ENCODE peak calls at places on chromosomes 7 and 10, in seven cellular contexts. O, J, Q, R, H, G and L are unnamed samples.

GRCh38 chr10:102645741-102646609 is 1.7 kb downstream of the TRIM8 start:
- DNase-seq in O (peak), J (peak), Q (peak), R (peak), H (peak), G (peak), L (peak)

GRCh38 chr7:98617960-98618418 is 904 bp downstream of the NPTX2 start:
- DNase-seq in O (no peak), J (no peak), Q (no peak), R (no peak), H (no peak), G (no peak), L (no peak)

GRCh38 chr10:15504101-15504840 is 133.2 kb upstream of the FAM171A1 start:
- DNase-seq in O (peak), J (no peak), Q (no peak), R (no peak), H (peak), G (no peak), L (peak)

GRCh38 chr7:27189560-27190283 is 4.7 kb upstream of the HOXA11 start:
- DNase-seq in O (no peak), J (no peak), Q (peak), R (peak), H (no peak), G (peak), L (no peak)

GRCh38 chr7:89680161-89680560 is 474.1 kb upstream of the STEAP1 start:
- DNase-seq in O (no peak), J (no peak), Q (no peak), R (no peak), H (no peak), G (no peak), L (no peak)

GRCh38 chr10:68871731-68872342 is 29.3 kb upstream of the DDX50 start:
- DNase-seq in O (no peak), J (no peak), Q (no peak), R (no peak), H (peak), G (no peak), L (peak)

GRCh38 chr7:47380325-47381131 is 201.4 kb downstream of the TNS3 start:
- DNase-seq in O (no peak), J (no peak), Q (no peak), R (no peak), H (no peak), G (peak), L (peak)

GRCh38 chr10:62058476-62058875 is 157.0 kb downstream of the ARID5B start:
- DNase-seq in O (no peak), J (no peak), Q (no peak), R (no peak), H (no peak), G (no peak), L (no peak)

GRCh38 chr10:17527530-17528146 is 73.2 kb upstream of the ST8SIA6 start:
- DNase-seq in O (no peak), J (no peak), Q (no peak), R (no peak), H (no peak), G (no peak), L (peak)

GRCh38 chr7:134016223-134016941 is 110.8 kb upstream of the LRGUK start:
- DNase-seq in O (peak), J (no peak), Q (no peak), R (peak), H (peak), G (no peak), L (peak)

GRCh38 chr7:48876087-48876486 is 48.3 kb upstream of the CDC14C start:
- DNase-seq in O (no peak), J (no peak), Q (no peak), R (no peak), H (no peak), G (no peak), L (no peak)

GRCh38 chr7:116672596-116673503 is 854 bp downstream of the MET start:
- DNase-seq in O (no peak), J (no peak), Q (peak), R (peak), H (no peak), G (peak), L (peak)

GRCh38 chr7:114048386-114049235 is 129.8 kb upstream of the PPP1R3A start:
- DNase-seq in O (no peak), J (no peak), Q (no peak), R (no peak), H (no peak), G (no peak), L (peak)

GRCh38 chr10:86189891-86190290 is 176.7 kb downstream of the GRID1 start:
- DNase-seq in O (no peak), J (no peak), Q (no peak), R (no peak), H (no peak), G (no peak), L (no peak)

GRCh38 chr10:121007264-121007663 is 156.1 kb downstream of the WDR11 start:
- DNase-seq in O (no peak), J (no peak), Q (no peak), R (no peak), H (no peak), G (no peak), L (no peak)

GRCh38 chr10:46998595-46998994 is 87.4 kb downstream of the PTPN20 start:
- DNase-seq in O (no peak), J (no peak), Q (no peak), R (no peak), H (no peak), G (no peak), L (no peak)

GRCh38 chr10:46995234-46995633 is 84.0 kb downstream of the PTPN20 start:
- DNase-seq in O (no peak), J (no peak), Q (no peak), R (no peak), H (no peak), G (no peak), L (peak)

GRCh38 chr10:46998192-46998591 is 87.0 kb downstream of the PTPN20 start:
- DNase-seq in O (no peak), J (no peak), Q (no peak), R (no peak), H (no peak), G (no peak), L (no peak)

DNA sequence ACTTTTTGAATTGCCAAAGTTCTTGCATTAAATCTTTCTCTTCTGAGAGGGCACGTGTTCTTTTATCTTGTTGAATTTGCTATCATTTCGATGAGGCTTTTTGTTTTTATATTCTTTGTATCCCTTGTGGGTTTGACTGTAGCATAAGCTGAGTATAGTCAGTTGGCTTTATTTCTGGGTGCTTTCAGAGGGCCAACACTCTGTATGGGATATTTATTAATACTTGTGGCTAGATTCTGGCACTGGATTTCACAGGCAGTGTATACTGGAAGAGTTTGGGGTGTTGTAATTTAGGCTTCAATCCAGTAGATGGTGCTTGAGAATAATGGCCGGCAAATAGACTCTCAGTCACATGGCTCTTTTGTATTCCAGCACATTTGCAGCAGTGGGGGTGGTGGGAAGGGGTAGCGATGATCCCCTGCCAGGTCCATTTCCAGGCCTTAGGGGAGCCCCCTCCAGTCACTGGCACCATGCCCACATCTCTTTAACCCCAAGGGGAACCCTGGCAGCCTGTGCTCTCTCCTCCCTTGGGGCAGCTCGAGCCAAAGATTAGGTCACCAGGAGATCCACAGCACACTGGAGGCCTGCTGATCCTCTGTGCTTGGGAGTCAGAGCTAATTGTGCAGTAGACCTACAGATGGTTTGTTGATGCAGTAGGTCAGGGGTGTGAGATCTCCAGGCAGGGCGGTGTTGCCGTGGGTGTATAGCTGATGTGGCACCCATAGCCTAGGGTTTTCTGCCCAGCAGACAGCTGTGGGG is 81.7 kb downstream of the PTPN20 start:
- DNase-seq in O (peak), J (no peak), Q (no peak), R (no peak), H (peak), G (peak), L (peak)
- TF ChIP-seq CTCF in O (peak), J (no peak), Q (no peak), R (no peak), H (peak), G (peak), L (peak)

GRCh38 chr10:3482200-3482993 is 302.6 kb downstream of the KLF6 start:
- DNase-seq in O (peak), J (no peak), Q (no peak), R (peak), H (peak), G (peak), L (peak)
- H3K4me3 ChIP-seq in O (no peak), J (no peak), Q (peak), R (no peak), H (peak), G (peak), L (peak)

DNA sequence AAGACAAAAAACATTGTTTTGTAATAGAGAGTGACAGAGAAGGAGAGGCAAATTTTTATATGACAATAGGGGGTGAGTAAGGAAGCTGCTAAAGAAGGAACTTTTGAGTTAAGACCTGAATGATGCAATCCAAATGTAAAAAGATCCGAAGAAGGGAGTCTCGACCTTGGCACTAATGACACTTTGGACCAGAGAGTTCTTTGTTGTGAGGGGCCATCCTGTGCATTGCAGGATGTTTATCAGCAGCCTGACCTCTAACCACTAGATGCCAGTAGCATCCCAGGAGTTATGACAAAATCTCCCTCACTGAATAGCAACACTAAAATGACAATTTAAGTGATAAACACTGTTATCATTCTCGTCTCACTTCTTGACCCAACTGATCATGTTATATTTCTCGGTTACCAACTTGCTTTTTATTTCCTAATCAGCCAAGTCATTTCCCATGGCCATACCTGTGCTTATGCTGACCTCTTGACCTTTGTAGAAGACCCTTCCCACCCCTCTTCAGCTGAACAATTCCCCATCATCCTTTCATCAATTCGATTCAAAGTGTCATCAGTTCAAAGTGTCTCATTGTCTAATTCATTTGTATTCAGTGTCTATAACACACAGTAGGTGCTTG is 30.0 kb downstream of the DGKI start:
- DNase-seq in O (peak), J (no peak), Q (no peak), R (no peak), H (no peak), G (no peak), L (peak)
- TF ChIP-seq CTCF in O (peak), J (peak), Q (no peak), R (no peak), H (peak), G (no peak), L (peak)

GRCh38 chr7:95861041-95861440 is 88.7 kb downstream of the DYNC1I1 start:
- DNase-seq in O (no peak), J (no peak), Q (no peak), R (no peak), H (no peak), G (no peak), L (no peak)
- H3K4me3 ChIP-seq in O (no peak), J (no peak), Q (no peak), R (no peak), H (no peak), G (no peak), L (no peak)

DNA sequence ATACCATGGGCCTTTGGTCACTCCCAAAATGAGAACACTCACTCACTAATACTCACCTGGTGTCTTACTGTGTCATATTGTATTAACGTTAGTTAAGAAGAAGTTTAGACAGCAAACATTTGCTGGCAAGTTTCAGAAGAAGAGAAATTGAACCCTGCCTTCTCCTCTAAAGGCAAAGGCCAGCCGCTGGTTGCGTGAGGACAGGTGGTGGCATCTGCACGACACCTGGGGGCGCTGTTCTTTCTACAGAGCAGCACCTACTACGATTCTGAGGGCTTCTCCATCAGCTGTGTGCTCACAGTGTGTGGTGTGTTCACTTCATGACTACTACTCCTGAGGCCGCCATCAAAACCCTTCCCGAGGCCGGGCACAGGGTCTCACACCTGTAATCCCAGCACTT is 17.9 kb upstream of the CLEC2L start:
- DNase-seq in O (peak), J (no peak), Q (no peak), R (no peak), H (no peak), G (no peak), L (no peak)
- TF ChIP-seq CTCF in O (peak), J (no peak), Q (no peak), R (no peak), H (peak), G (no peak), L (peak)

DNA sequence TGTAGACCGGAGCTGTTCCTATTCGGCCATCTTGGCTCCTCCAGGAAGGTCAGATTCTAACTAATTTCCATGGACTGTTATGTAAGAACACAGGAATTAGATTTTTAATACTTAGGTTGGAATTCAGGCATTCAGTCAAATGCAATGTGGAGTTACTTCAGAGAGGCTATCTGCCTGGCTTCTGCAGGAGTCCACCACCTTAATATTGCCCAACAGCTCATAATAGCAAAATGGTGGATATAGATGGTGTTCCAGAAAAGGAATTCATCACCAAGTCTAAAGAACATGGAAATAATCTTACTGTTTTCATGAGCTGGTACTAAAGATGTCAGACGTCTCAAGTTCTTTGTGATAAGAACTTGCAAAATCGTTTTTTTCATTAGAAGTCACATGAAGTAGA is 39.5 kb downstream of the CRHR2 start:
- DNase-seq in O (no peak), J (no peak), Q (no peak), R (no peak), H (no peak), G (no peak), L (no peak)
- H3K4me3 ChIP-seq in O (no peak), J (peak), Q (no peak), R (no peak), H (no peak), G (no peak), L (no peak)